ENCODE peak calls at places on chromosomes 13 and 19, in four cellular contexts. O, G, H and M are unnamed samples.
A peak's percentile ranks its signal among the peaks of the same experiment; 100 is the strongest.

GRCh38 chr13:106357198-106357597 is 178.3 kb downstream of the EFNB2 start:
- DNase-seq in O (no peak), H (no peak), G (peak; percentile 65), M (no peak)

GRCh38 chr19:12156254-12157058 is at the start of gene ZNF625:
- DNase-seq in H (no peak), G (no peak), O (peak; percentile 94), M (no peak)

GRCh38 chr19:19342086-19343015 is 21.7 kb downstream of the MAU2 start:
- DNase-seq in O (peak; percentile 89), H (no peak), G (peak; percentile 53), M (no peak)

GRCh38 chr13:45626731-45627374 is 11.3 kb upstream of the ERICH6B start:
- DNase-seq in H (peak; percentile 55), O (no peak), G (peak; percentile 92), M (no peak)

GRCh38 chr19:3670258-3670795 is 29.9 kb downstream of the PIP5K1C start:
- DNase-seq in O (no peak), H (no peak), G (no peak), M (no peak)

GRCh38 chr13:21596722-21597121 is 7.2 kb downstream of the MICU2 start:
- DNase-seq in H (no peak), G (no peak), O (no peak), M (no peak)

GRCh38 chr19:1066748-1067340 is at the start of gene ARHGAP45:
- DNase-seq in O (peak; percentile 93), G (peak; percentile 32), H (peak; percentile 48), M (peak; percentile 88)

GRCh38 chr13:28558126-28558525 is 63.2 kb upstream of the FLT1 start:
- DNase-seq in O (no peak), H (no peak), G (no peak), M (no peak)

GRCh38 chr19:54475706-54476105 is 2.6 kb upstream of the CDC42EP5 start:
- DNase-seq in G (no peak), O (no peak), H (no peak), M (no peak)